ENCODE peak calls at places on chromosomes 4 and X, in nine cellular contexts. X, M, E, Z, O, S, C, P and N are unnamed samples. For H3K4me1, the result is how much of the 10 kb centered on the place peaks cover.

GRCh38 chr4:103074598-103075434 is 1.7 kb downstream of the SLC9B2 start:
- DNase-seq in X (no peak), M (no peak), E (no peak), Z (peak), O (no peak), S (no peak), C (no peak), P (no peak), N (no peak)

GRCh38 chr4:79288185-79288584 is 37.7 kb downstream of the NAA11 start:
- DNase-seq in X (no peak), M (no peak), E (no peak), Z (no peak), O (no peak), S (no peak), C (no peak), P (no peak), N (no peak)

GRCh38 chrX:112734250-112734649 is 54.5 kb upstream of the LHFPL1 start:
- DNase-seq in X (no peak), M (no peak), E (no peak), Z (peak), O (peak), S (no peak), C (peak), P (peak), N (no peak)

GRCh38 chr4:9999956-10000551 is 21.2 kb downstream of the SLC2A9 start:
- DNase-seq in X (no peak), M (peak), E (no peak), Z (no peak), O (no peak), S (no peak), C (no peak), P (no peak), N (no peak)

GRCh38 chr4:38980903-38981676 is 51.1 kb downstream of the TMEM156 start:
- DNase-seq in X (no peak), M (no peak), E (no peak), Z (peak), O (peak), S (no peak), C (no peak), P (no peak), N (no peak)

GRCh38 chr4:5524900-5525299 is 183.5 kb downstream of the EVC2 start:
- DNase-seq in X (no peak), M (peak), E (no peak), Z (peak), O (peak), S (no peak), C (peak), P (no peak), N (no peak)

GRCh38 chr4:26717332-26717731 is 133.4 kb downstream of the TBC1D19 start:
- DNase-seq in X (no peak), M (peak), E (no peak), Z (peak), O (peak), S (no peak), C (no peak), P (no peak), N (no peak)

GRCh38 chrX:119880552-119881437 is 9.2 kb downstream of the NDUFA1 start:
- DNase-seq in X (no peak), M (peak), E (no peak), Z (peak), O (peak), S (peak), C (peak), P (no peak), N (no peak)

GRCh38 chr4:167887726-167888125 is 204.6 kb upstream of the ANXA10 start:
- DNase-seq in X (no peak), M (no peak), E (no peak), Z (no peak), O (no peak), S (no peak), C (no peak), P (no peak), N (no peak)

GRCh38 chrX:9862525-9862924 is 76.3 kb downstream of the SHROOM2 start:
- DNase-seq in X (no peak), M (no peak), E (no peak), Z (no peak), O (no peak), S (no peak), C (no peak), P (no peak), N (no peak)

DNA sequence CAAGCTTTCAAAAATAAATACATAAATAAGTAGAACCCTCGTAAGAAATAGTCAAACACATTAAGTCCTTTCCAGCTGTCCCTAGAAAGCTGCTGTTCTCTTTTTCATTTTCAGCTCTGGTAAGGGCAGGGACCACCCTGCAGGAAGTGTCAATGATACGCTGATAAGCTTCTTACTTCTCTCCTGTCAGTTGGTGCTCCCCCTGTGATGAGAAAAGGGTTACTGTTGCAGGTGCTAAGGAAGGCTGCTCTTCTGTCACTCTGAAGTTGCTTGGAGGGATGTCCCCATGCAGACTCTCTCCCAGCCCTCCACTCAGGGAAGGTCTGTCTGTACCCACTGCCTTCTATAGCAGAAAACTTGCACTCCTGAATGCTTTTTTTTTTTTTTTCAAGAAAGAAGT is 1.4 kb downstream of the CXCL3 start:
- DNase-seq in X (no peak), M (no peak), E (no peak), Z (no peak), O (no peak), S (no peak), C (peak), P (no peak), N (no peak)
- H3K4me1 ChIP-seq in X (under half), M (under half), E (under half), Z (under half), O (under half), S (under half), C (under half), P (under half), N (under half)

GRCh38 chr4:57075353-57075752 is 34.8 kb downstream of the IGFBP7 start:
- DNase-seq in X (no peak), M (no peak), E (no peak), Z (no peak), O (no peak), S (no peak), C (no peak), P (no peak), N (no peak)

GRCh38 chr4:57078685-57079521 is 31.3 kb downstream of the IGFBP7 start:
- DNase-seq in X (peak), M (peak), E (no peak), Z (peak), O (peak), S (no peak), C (peak), P (peak), N (peak)

GRCh38 chr4:57074753-57075152 is 35.4 kb downstream of the IGFBP7 start:
- DNase-seq in X (no peak), M (peak), E (no peak), Z (no peak), O (peak), S (no peak), C (no peak), P (peak), N (no peak)

GRCh38 chr4:57076646-57077045 is 33.5 kb downstream of the IGFBP7 start:
- DNase-seq in X (no peak), M (no peak), E (no peak), Z (no peak), O (no peak), S (no peak), C (no peak), P (no peak), N (no peak)

GRCh38 chr4:57077550-57078311 is 32.5 kb downstream of the IGFBP7 start:
- DNase-seq in X (no peak), M (peak), E (no peak), Z (peak), O (peak), S (no peak), C (peak), P (no peak), N (no peak)
- H3K4me1 ChIP-seq in X (under half), M (half or more), E (under half), Z (under half), O (under half), S (under half), C (under half), P (under half), N (under half)

GRCh38 chr4:6924361-6924779 is 14.7 kb downstream of the TBC1D14 start:
- DNase-seq in X (no peak), M (no peak), E (no peak), Z (no peak), O (no peak), S (no peak), C (no peak), P (peak), N (no peak)
- H3K4me1 ChIP-seq in X (under half), M (under half), E (under half), Z (under half), O (under half), S (under half), C (under half), P (under half), N (half or more)

DNA sequence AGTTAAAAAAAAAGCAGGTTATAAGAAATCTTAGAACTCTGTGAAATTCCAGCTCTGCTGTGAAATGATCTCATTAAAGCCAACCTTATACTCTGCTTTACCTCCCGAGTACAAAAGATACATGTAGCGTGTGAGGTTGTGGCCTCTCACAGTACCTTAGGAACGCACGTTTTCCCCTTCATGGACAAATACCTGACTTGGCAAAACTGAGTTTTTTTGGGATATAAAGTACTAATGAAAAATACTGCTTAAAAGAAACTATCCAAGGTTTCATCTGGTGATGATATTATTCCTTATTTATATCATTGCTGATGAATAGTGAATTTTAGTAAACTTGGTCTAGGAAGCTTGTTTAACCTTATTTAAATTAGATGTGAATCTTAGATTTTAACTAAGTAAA is 48.9 kb downstream of the WWC2 start:
- DNase-seq in X (no peak), M (no peak), E (no peak), Z (no peak), O (no peak), S (no peak), C (no peak), P (no peak), N (no peak)
- H3K4me1 ChIP-seq in X (under half), M (under half), E (under half), Z (under half), O (under half), S (under half), C (under half), P (under half), N (under half)